ENCODE peak calls at places on chromosomes 11 and 22, in five cellular contexts. R, K, E, A and G are unnamed samples.

GRCh38 chr22:29879738-29880137 is 3.2 kb upstream of the MTMR3 start:
- DNase-seq in R (peak), K (peak), E (peak), A (peak), G (no peak)

GRCh38 chr11:72078477-72078876 is 1.9 kb downstream of the NUMA1 start:
- DNase-seq in R (no peak), K (no peak), E (no peak), A (no peak), G (no peak)

GRCh38 chr22:31538815-31539214 is 42.5 kb downstream of the SFI1 start:
- DNase-seq in R (no peak), K (no peak), E (no peak), A (no peak), G (no peak)

GRCh38 chr11:16968196-16968595 is 46.0 kb downstream of the PLEKHA7 start:
- DNase-seq in R (no peak), K (no peak), E (no peak), A (no peak), G (no peak)

GRCh38 chr11:23573430-23573829 is 713.2 kb upstream of the CCDC179 start:
- DNase-seq in R (no peak), K (no peak), E (no peak), A (no peak), G (no peak)

GRCh38 chr22:44620129-44620840 is 81.7 kb upstream of the PRR5 start:
- DNase-seq in R (peak), K (no peak), E (peak), A (peak), G (peak)

GRCh38 chr11:10459029-10459970 is 4.2 kb downstream of the AMPD3 start:
- DNase-seq in R (peak), K (no peak), E (peak), A (no peak), G (no peak)

GRCh38 chr11:110087820-110088534 is 5.2 kb upstream of the ZC3H12C start:
- DNase-seq in R (no peak), K (no peak), E (no peak), A (no peak), G (no peak)

GRCh38 chr22:24707477-24707816 is 67.1 kb downstream of the PIWIL3 start:
- DNase-seq in R (no peak), K (peak), E (peak), A (no peak), G (peak)

GRCh38 chr11:12677131-12677530 is 2.9 kb downstream of the TEAD1 start:
- DNase-seq in R (no peak), K (no peak), E (no peak), A (peak), G (no peak)

GRCh38 chr11:67278135-67278938 is 10.8 kb upstream of the ANKRD13D start:
- DNase-seq in R (no peak), K (no peak), E (no peak), A (no peak), G (no peak)

GRCh38 chr11:44865866-44866272 is 84.8 kb downstream of the TP53I11 start:
- DNase-seq in R (no peak), K (no peak), E (no peak), A (peak), G (no peak)

DNA sequence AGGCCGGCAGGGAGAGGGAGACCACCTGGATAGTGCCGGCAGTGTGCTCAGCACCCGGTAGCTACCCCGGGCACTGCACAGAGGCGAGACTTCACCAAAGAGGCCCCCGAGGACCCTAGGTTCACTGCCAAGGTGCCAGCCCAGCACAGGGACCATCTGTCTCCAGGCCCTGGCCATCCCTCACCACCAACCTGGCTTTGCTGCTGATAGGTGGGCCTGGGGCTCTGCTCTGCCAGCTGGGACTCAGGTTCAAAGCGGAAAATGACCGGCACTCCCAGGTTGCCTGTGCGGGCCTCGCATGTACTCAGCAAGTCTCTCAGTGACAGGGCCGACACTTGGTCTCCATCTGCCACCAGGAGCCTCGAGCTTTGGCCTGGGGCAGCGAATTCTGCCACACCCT is 812.2 kb downstream of the BRD1 start:
- DNase-seq in R (no peak), K (no peak), E (peak), A (peak), G (no peak)
- TF ChIP-seq JUND in R (no peak), K (no peak), E (no peak), A (no peak), G (no peak)

GRCh38 chr11:119400860-119401259 is 19.4 kb upstream of the USP2 start:
- DNase-seq in R (no peak), K (no peak), E (no peak), A (no peak), G (no peak)

GRCh38 chr11:119403021-119403420 is 20.0 kb downstream of the THY1 start:
- DNase-seq in R (no peak), K (no peak), E (no peak), A (no peak), G (no peak)

GRCh38 chr11:119396835-119397234 is 15.3 kb upstream of the USP2 start:
- DNase-seq in R (no peak), K (no peak), E (no peak), A (no peak), G (no peak)

GRCh38 chr11:119402470-119402869 is 20.5 kb downstream of the THY1 start:
- DNase-seq in R (no peak), K (no peak), E (no peak), A (no peak), G (no peak)

GRCh38 chr11:119397740-119398139 is 16.2 kb upstream of the USP2 start:
- DNase-seq in R (no peak), K (no peak), E (no peak), A (no peak), G (no peak)
- TF ChIP-seq JUND in R (no peak), K (no peak), E (no peak), A (no peak), G (no peak)

GRCh38 chr11:30749268-30749667 is 163.1 kb upstream of the MPPED2 start:
- DNase-seq in R (no peak), K (no peak), E (no peak), A (no peak), G (no peak)
- TF ChIP-seq JUND in R (no peak), K (no peak), E (no peak), A (no peak), G (no peak)

GRCh38 chr11:96051820-96052219 is 127.9 kb upstream of the MTMR2 start:
- DNase-seq in R (no peak), K (no peak), E (no peak), A (no peak), G (no peak)

GRCh38 chr11:96052921-96053631 is 129.2 kb upstream of the MTMR2 start:
- DNase-seq in R (no peak), K (no peak), E (no peak), A (no peak), G (no peak)

GRCh38 chr11:96054870-96055705 is 131.2 kb upstream of the MTMR2 start:
- DNase-seq in R (peak), K (peak), E (no peak), A (peak), G (peak)

GRCh38 chr11:96056581-96056980 is 132.7 kb upstream of the MTMR2 start:
- DNase-seq in R (no peak), K (no peak), E (no peak), A (no peak), G (no peak)

DNA sequence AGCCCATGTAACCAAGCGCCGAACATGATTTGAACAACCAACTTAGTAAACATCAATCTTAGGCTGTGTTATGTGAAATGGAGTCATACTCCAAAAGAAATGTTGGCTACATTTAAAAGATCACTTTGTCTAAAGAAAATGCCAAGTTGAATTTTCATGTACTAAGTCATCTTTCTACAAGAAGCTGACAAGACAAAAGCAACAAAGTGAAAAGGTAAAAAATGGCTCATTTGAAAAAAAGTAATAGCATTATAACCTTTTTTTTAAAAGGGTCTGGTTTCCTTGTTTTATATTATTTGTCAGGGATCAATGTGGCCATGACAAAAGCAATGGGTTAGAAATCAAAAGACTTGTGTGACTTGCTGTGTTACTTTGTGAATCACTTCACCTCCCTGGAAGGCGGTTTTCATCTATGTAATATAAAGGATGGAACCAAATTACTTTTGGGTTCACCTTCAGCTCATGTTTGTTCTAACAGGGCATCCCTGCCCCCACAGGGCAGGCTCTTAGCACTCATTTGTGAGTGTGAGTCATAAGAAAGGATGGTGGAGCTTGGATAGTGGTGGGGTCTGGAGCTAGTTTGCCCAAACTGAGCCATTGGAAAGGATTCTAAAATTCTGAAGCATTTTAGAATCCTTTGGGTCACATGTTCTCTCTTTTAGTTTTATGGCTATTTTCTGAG is 131.9 kb upstream of the MTMR2 start:
- DNase-seq in R (no peak), K (no peak), E (no peak), A (no peak), G (no peak)
- TF ChIP-seq JUND in R (peak), K (no peak), E (peak), A (peak), G (no peak)

DNA sequence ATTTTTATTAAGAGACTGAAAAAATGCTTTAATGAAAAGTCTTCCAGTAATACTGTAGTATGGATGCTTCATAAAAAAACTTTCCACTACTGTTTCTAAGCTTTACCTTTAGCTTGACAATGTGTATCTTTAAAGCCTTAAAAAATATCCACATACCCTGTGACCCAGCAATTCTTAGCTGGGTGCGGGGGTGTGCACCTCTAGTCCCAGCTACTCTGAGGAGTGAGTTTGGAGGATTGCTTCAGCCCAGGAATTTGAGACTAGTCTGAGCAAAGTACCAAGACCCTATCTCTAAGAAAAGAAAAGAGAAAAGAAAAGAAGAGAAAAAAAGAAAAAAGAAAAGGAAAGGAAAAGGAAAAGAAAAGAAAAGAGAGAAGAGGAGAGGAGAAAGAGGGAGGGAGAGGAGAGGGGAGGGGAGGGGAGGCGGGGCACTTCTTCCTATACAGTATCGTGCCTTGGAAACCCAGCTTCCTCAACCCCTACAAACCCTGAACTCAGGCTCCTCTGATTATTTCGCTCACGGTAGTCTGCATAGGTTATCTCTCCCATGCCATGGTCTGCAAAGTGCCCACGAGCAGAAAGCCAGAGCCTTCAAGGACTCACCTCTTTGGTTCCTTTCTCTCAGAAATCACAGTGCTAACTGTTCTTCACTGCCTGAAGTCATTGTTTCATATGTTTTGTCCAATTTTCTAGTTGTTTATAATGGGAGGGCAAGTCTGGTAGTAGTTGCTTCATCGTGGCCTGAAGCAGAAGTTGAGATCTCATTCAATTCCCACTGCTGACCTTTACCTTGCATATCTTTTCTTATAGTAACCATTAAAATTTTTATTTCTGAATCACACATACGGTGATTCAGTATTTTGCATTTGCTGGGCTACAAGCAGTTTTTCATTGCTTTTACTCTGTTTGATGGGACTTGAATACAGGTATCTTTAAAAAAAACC is 82.2 kb downstream of the FAM83F start:
- DNase-seq in R (peak), K (no peak), E (no peak), A (no peak), G (no peak)
- TF ChIP-seq JUND in R (no peak), K (no peak), E (no peak), A (no peak), G (no peak)